ENCODE peak calls at places on chromosomes 3 and 15, in seven cellular contexts. D is fibroblast of lung, X is AG04450, I is foreskin fibroblast, U is psoas muscle, K is HAP-1, Y is endodermal cell. F is an unnamed sample.

GRCh38 chr3:42839616-42840015 is 30.4 kb downstream of the ACKR2 start:
- DNase-seq in D (peak; percentile 78), X (peak; percentile 42), I (peak; percentile 86), U (no peak), K (peak; percentile 58), Y (peak; percentile 72), F (peak; percentile 80)

GRCh38 chr3:147354621-147355020 is 51.7 kb downstream of the ZIC4 start:
- DNase-seq in D (no peak), X (no peak), I (no peak), U (no peak), K (peak; percentile 38), Y (peak; percentile 75), F (no peak)

GRCh38 chr3:188518835-188519452 is 365.0 kb downstream of the LPP start:
- DNase-seq in D (no peak), X (no peak), I (no peak), U (no peak), K (no peak), Y (no peak), F (no peak)

GRCh38 chr3:128266453-128266852 is 113.2 kb downstream of the EEFSEC start:
- DNase-seq in D (no peak), X (no peak), I (no peak), U (no peak), K (peak; percentile 40), Y (no peak), F (no peak)

GRCh38 chr15:52735231-52736089 is 54.7 kb downstream of the ONECUT1 start:
- DNase-seq in D (peak; percentile 81), X (peak; percentile 38), I (peak; percentile 88), U (no peak), K (peak; percentile 84), Y (peak; percentile 92), F (peak; percentile 72)

GRCh38 chr3:185688808-185689207 is 102.7 kb downstream of the SENP2 start:
- DNase-seq in D (peak; percentile 93), X (peak; percentile 90), I (peak; percentile 99), U (peak; percentile 20), K (no peak), Y (peak; percentile 67), F (peak; percentile 97)

GRCh38 chr3:128286691-128287090 is 133.4 kb downstream of the EEFSEC start:
- DNase-seq in D (no peak), X (no peak), I (no peak), U (no peak), K (no peak), Y (no peak), F (no peak)

GRCh38 chr3:115363071-115363470 is 216.0 kb upstream of the ZBTB20 start:
- DNase-seq in D (peak; percentile 8), X (no peak), I (peak; percentile 36), U (no peak), K (no peak), Y (no peak), F (no peak)

GRCh38 chr15:98983333-98983732 is 24.3 kb downstream of the PGPEP1L start:
- DNase-seq in D (peak; percentile 89), X (peak; percentile 34), I (peak; percentile 87), U (no peak), K (no peak), Y (no peak), F (peak; percentile 93)

GRCh38 chr3:115401891-115402501 is 221.3 kb upstream of the GAP43 start:
- DNase-seq in D (peak; percentile 86), X (peak; percentile 33), I (peak; percentile 80), U (no peak), K (no peak), Y (no peak), F (peak; percentile 43)

GRCh38 chr15:42707068-42707467 is 29.9 kb downstream of the CDAN1 start:
- DNase-seq in D (peak; percentile 57), X (no peak), I (peak; percentile 65), U (no peak), K (no peak), Y (no peak), F (no peak)

GRCh38 chr3:24604215-24604614 is 109.6 kb upstream of the THRB start:
- DNase-seq in D (no peak), X (no peak), I (no peak), U (no peak), K (no peak), Y (no peak), F (no peak)

GRCh38 chr3:59772416-59773408 is 722.9 kb upstream of the CFAP20DC start:
- DNase-seq in D (no peak), X (no peak), I (no peak), U (no peak), K (no peak), Y (no peak), F (no peak)
- H3K4me3 ChIP-seq in D (no peak overlapping the region), X (no peak overlapping the region), I (no peak overlapping the region), U (no peak overlapping the region), K (no peak overlapping the region), Y (no peak overlapping the region), F (no peak overlapping the region)

DNA sequence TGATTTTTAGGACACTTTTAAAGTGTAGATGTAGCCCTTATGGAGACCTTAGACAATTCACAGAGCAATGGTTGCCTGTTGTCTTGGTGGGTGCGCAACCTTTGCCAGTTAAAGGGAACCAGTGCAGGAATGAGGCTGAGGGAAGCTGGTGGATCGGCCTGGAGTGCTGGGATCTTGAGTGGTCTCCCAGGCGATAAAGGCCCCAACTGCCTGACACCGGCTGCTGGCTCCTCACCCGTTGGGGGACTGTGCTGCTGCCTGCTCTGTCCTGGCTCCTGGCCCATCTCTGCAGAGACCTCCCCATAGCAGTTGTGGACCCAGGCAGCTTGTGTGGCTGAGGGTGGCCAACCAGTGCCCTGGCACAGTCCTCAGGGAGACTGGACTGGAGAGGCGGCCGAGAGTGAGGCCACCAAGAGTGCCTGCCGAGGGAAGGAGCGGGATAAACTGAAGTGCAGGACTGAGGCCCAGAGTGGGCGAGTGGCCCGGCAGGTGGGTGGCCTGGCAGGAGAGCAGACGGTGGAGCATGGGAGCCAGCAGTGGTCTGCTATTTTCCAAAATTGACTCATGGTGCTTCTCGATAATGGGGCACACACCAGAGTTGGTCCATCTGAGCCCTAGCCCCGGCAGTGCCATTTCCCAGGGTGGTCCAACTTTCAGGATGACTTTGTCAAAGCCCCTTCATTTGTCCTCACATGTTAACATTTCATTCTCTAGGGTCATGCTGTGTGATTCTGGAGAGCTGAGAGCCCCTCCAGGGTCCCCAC is 2.1 kb downstream of the ALDH1A3 start:
- DNase-seq in D (no peak), X (no peak), I (no peak), U (no peak), K (no peak), Y (no peak), F (peak; percentile 78)
- H3K4me3 ChIP-seq in D (no peak overlapping the region), X (peak overlapping the region; percentile 4), I (no peak overlapping the region), U (peak overlapping the region; percentile 76), K (no peak overlapping the region), Y (peak overlapping the region; percentile 81), F (no peak overlapping the region)

GRCh38 chr3:25661694-25662455 is 2.8 kb downstream of the TOP2B start:
- DNase-seq in D (no peak), X (no peak), I (peak; percentile 10), U (no peak), K (no peak), Y (no peak), F (no peak)
- H3K4me3 ChIP-seq in D (peak overlapping the region; percentile 63), X (peak overlapping the region; percentile 77), I (peak overlapping the region; percentile 79), U (peak overlapping the region; percentile 83), K (peak overlapping the region; percentile 72), Y (peak overlapping the region; percentile 94), F (no peak overlapping the region)

DNA sequence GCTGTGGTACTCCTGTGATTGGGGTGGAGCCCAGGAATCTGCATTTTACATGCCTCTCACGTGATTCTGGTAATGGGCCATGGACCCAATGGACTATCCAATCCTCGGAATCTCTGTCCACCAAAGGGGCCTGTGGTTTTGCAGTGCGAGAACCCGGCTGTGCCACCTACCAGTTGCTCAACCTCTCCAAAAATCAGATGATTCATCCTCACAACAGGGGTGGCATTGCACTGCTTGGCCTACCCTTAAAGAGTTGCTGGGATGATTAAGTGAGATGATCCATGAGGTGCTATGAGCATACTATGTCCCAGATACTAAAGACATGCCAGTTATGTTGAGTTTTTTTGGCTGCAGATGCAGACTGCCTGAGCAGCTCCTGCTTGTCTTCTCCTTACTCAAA is 5.1 kb downstream of the ANP32A start:
- DNase-seq in D (peak; percentile 16), X (no peak), I (peak; percentile 32), U (no peak), K (no peak), Y (no peak), F (no peak)
- H3K4me3 ChIP-seq in D (no peak overlapping the region), X (no peak overlapping the region), I (no peak overlapping the region), U (no peak overlapping the region), K (no peak overlapping the region), Y (peak overlapping the region; percentile 89), F (no peak overlapping the region)

GRCh38 chr3:150764607-150765366 is 1.8 kb upstream of the SIAH2 start:
- DNase-seq in D (no peak), X (no peak), I (no peak), U (no peak), K (no peak), Y (no peak), F (no peak)
- H3K4me3 ChIP-seq in D (no peak overlapping the region), X (no peak overlapping the region), I (peak overlapping the region; percentile 21), U (peak overlapping the region; percentile 90), K (no peak overlapping the region), Y (no peak overlapping the region), F (no peak overlapping the region)

GRCh38 chr3:277873-278272 is 81.3 kb downstream of the CHL1 start:
- DNase-seq in D (no peak), X (no peak), I (no peak), U (no peak), K (no peak), Y (no peak), F (no peak)
- H3K4me3 ChIP-seq in D (no peak overlapping the region), X (no peak overlapping the region), I (no peak overlapping the region), U (no peak overlapping the region), K (no peak overlapping the region), Y (no peak overlapping the region), F (no peak overlapping the region)

F was measured in osteoblast.